ENCODE peak calls at places on chromosomes 16 and 17, in five cellular contexts. M, C, P, A and K are unnamed samples.

GRCh38 chr16:67822511-67822910 is 15.8 kb downstream of the TSNAXIP1 start:
- DNase-seq in P (no peak), C (no peak), A (no peak), M (no peak), K (no peak)

GRCh38 chr16:1003551-1004347 is 22.2 kb downstream of the SOX8 start:
- DNase-seq in A (no peak), M (no peak), P (no peak), C (no peak), K (no peak)

GRCh38 chr17:6061290-6061689 is 8.9 kb upstream of the WSCD1 start:
- DNase-seq in C (no peak), M (peak), P (peak), A (no peak), K (peak)

GRCh38 chr16:77227745-77228144 is 28.5 kb downstream of the SYCE1L start:
- DNase-seq in A (no peak), C (no peak), P (no peak), M (no peak), K (no peak)

GRCh38 chr17:337866-338265 is 14.7 kb downstream of the RPH3AL start:
- DNase-seq in M (no peak), A (no peak), C (no peak), P (no peak), K (no peak)

GRCh38 chr16:2762711-2763110 is 10.3 kb downstream of the SRRM2 start:
- DNase-seq in C (no peak), P (no peak), A (no peak), M (no peak), K (no peak)

GRCh38 chr16:82439678-82440293 is 187.0 kb upstream of the CDH13 start:
- DNase-seq in P (peak), M (peak), A (no peak), C (no peak), K (no peak)

GRCh38 chr17:74690409-74690825 is 22.3 kb downstream of the CD300LF start:
- DNase-seq in C (no peak), A (peak), P (no peak), M (no peak), K (no peak)

GRCh38 chr16:1042776-1043349 is 29.7 kb upstream of the SSTR5 start:
- DNase-seq in C (no peak), P (no peak), M (no peak), A (no peak), K (no peak)

GRCh38 chr17:57862410-57862989 is 12.7 kb upstream of the MRPS23 start:
- DNase-seq in C (no peak), M (no peak), A (no peak), P (no peak), K (no peak)

GRCh38 chr16:58461056-58461455 is 38.9 kb upstream of the NDRG4 start:
- DNase-seq in C (no peak), M (no peak), P (no peak), A (no peak), K (no peak)

GRCh38 chr16:66961065-66961744 is at the start of gene CES3:
- DNase-seq in P (peak), A (peak), M (peak), C (peak), K (no peak)

GRCh38 chr16:82655315-82655714 is 28.5 kb downstream of the CDH13 start:
- DNase-seq in A (peak), M (peak), P (no peak), C (peak), K (peak)

GRCh38 chr16:66750279-66751134 is 902 bp downstream of the DYNC1LI2 start:
- DNase-seq in A (no peak), M (no peak), C (no peak), P (no peak), K (no peak)

GRCh38 chr16:56935201-56935600 is 3.3 kb downstream of the HERPUD1 start:
- DNase-seq in A (no peak), P (no peak), M (no peak), C (no peak), K (no peak)

GRCh38 chr16:56938664-56939513 is 6.9 kb downstream of the HERPUD1 start:
- DNase-seq in A (no peak), P (no peak), M (no peak), C (no peak), K (no peak)

GRCh38 chr16:56936491-56936890 is 4.5 kb downstream of the HERPUD1 start:
- DNase-seq in P (no peak), A (no peak), C (no peak), M (no peak), K (no peak)

GRCh38 chr16:56939801-56940200 is 7.9 kb downstream of the HERPUD1 start:
- DNase-seq in A (no peak), P (no peak), M (no peak), C (no peak), K (no peak)

GRCh38 chr16:56936950-56937349 is 5.0 kb downstream of the HERPUD1 start:
- DNase-seq in A (no peak), P (no peak), M (no peak), C (no peak), K (no peak)
- H3K4me3 ChIP-seq in A (no peak), P (no peak), M (no peak), C (peak), K (no peak)

GRCh38 chr16:87389245-87389644 is 2.9 kb upstream of the MAP1LC3B start:
- DNase-seq in C (no peak), M (no peak), A (no peak), P (no peak), K (no peak)

GRCh38 chr16:87391950-87392822 is at the start of gene MAP1LC3B:
- DNase-seq in M (peak), P (peak), C (peak), A (peak), K (no peak)

GRCh38 chr16:87390641-87391323 is 1.4 kb upstream of the MAP1LC3B start:
- DNase-seq in C (no peak), A (no peak), P (no peak), M (no peak), K (no peak)

GRCh38 chr16:87392823-87393679 is 915 bp downstream of the MAP1LC3B start:
- DNase-seq in M (peak), C (peak), A (peak), P (peak), K (no peak)

DNA sequence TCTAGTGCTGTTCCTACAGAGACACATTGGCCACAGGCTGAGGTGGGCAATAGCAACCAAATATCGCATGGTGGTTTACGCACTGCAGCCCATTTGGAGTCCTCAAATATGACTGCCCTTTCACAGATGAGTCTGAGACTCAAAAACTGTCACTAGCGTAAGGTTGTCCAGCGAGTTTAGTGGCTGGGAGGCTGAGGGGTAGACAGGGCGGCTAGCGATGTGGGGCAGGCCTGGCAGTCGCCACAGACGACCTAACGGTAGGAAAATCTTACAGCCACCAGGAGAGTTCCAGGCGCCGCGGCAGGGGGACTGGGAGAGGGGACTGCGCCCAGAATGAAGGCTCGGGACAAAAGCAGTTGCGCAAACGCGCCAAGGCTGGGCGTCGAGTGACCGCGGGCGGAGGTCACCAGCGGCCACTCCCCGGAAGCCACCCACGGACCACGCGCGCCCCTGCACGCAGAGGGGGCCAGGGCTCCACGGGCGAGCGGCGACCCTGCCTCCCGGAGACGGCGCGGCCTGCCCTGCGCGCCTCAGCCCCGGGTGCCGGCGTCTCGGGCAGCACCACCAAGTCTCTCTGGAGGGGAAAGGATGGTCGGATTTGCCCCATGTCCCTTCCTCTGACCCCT is 699 bp upstream of the MAP1LC3B start:
- DNase-seq in A (peak), P (no peak), C (peak), M (peak), K (no peak)
- TF ChIP-seq CTCF in A (no peak), P (no peak), C (no peak), M (no peak), K (no peak)

GRCh38 chr16:85750827-85751641 is at the start of gene C16orf74:
- DNase-seq in C (peak), A (peak), P (peak), M (peak), K (no peak)
- H3K4me3 ChIP-seq in C (peak), A (peak), P (peak), M (peak), K (peak)

DNA sequence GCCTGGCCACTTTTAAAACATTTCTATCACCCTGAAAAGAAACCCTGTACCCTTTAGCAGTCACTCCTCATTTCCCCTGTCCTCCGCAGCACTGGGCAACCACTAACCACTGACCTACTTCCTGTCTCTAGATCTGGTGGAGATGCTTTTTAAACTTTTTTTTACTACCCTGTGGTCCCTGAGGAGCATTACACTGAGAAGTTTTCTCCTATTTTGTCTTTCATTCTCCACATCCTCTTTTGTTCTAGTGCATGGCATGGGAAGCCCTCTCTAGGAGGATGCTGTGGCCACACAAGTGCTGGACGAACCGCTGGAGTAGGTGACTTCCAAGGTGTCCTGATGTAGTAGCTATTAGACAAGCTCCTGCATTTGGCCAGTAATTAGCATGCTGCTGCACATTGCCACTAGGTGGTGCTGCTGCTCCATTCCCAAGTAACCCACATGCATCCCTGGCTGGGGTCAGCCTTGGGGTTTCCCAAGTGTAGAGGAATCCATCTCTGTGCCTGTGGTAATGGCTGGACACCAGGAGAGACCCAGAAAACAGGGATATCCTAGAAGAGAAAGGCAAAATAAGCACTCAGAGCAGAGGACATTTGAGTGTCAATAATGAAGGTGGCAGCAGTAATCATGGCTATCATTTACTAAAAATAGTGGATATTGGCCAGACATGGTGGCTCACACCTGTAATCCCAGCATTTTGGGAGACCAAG is 143.8 kb upstream of the CRHR1 start:
- DNase-seq in A (peak), C (peak), P (peak), M (peak), K (peak)
- TF ChIP-seq CTCF in A (peak), C (no peak), P (peak), M (peak), K (peak)